ENCODE peak calls at places on chromosomes 13 and 19, in nine cellular contexts. X, O, Y, U, V, S, R, M and E are unnamed samples.

GRCh38 chr19:41373993-41374392 is 2.3 kb upstream of the TMEM91 start:
- DNase-seq in X (peak), O (peak), Y (peak), U (no peak), V (no peak), S (peak), R (no peak), M (no peak), E (no peak)

GRCh38 chr19:3375221-3376088 is 9.1 kb downstream of the NFIC start:
- DNase-seq in X (peak), O (no peak), Y (peak), U (no peak), V (no peak), S (peak), R (no peak), M (no peak), E (no peak)

GRCh38 chr13:35887028-35887666 is 244.0 kb downstream of the DCLK1 start:
- DNase-seq in X (no peak), O (no peak), Y (no peak), U (no peak), V (no peak), S (no peak), R (no peak), M (no peak), E (no peak)

GRCh38 chr19:17326595-17326966 is 8.1 kb downstream of the ANO8 start:
- DNase-seq in X (no peak), O (no peak), Y (no peak), U (peak), V (no peak), S (no peak), R (no peak), M (no peak), E (no peak)

GRCh38 chr19:45900661-45901431 is 1.6 kb downstream of the MYPOP start:
- DNase-seq in X (no peak), O (no peak), Y (no peak), U (no peak), V (no peak), S (no peak), R (no peak), M (no peak), E (no peak)

GRCh38 chr13:113176292-113176691 is 17.8 kb downstream of the PROZ start:
- DNase-seq in X (no peak), O (no peak), Y (no peak), U (no peak), V (no peak), S (no peak), R (peak), M (no peak), E (no peak)

GRCh38 chr13:67772807-67773453 is 542.8 kb upstream of the PCDH9 start:
- DNase-seq in X (peak), O (no peak), Y (no peak), U (no peak), V (no peak), S (no peak), R (no peak), M (no peak), E (no peak)

GRCh38 chr19:56978023-56978565 is 137.6 kb upstream of the PEG3 start:
- DNase-seq in X (no peak), O (no peak), Y (no peak), U (no peak), V (no peak), S (no peak), R (no peak), M (no peak), E (no peak)

GRCh38 chr13:98922306-98922705 is 55.6 kb downstream of the DOCK9 start:
- DNase-seq in X (no peak), O (no peak), Y (no peak), U (no peak), V (no peak), S (no peak), R (no peak), M (no peak), E (no peak)

GRCh38 chr19:27654266-27654990 is 1558.5 kb downstream of the UQCRFS1 start:
- DNase-seq in X (no peak), O (no peak), Y (no peak), U (no peak), V (no peak), S (no peak), R (no peak), M (no peak), E (no peak)

GRCh38 chr13:112065867-112066623 is 904 bp upstream of the SOX1 start:
- DNase-seq in X (peak), O (no peak), Y (no peak), U (no peak), V (no peak), S (no peak), R (no peak), M (no peak), E (no peak)

GRCh38 chr19:2424686-2425621 is 2.4 kb downstream of the TIMM13 start:
- DNase-seq in X (no peak), O (peak), Y (no peak), U (no peak), V (peak), S (no peak), R (no peak), M (no peak), E (no peak)

GRCh38 chr19:23395041-23395721 is at the start of gene ZNF91:
- DNase-seq in X (peak), O (peak), Y (peak), U (peak), V (peak), S (peak), R (peak), M (peak), E (peak)

DNA sequence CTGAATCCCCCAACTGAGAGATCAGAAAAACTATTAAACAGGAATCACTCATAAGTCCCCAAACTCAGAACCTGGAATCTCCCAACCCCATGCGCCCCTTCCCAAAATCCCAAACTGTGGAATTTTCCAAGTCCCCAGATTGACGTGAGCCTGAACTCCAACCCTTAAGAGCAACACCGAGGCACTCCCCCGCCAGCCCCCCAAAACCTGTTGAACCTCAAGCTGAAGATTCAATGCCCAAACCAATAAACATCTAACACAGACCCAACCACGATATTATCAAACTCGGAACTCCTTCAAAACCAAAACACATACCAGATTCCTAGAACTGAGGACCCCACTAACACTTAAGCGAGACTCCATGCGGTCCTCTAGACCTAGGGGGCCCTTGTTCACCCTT is 589 bp downstream of the IZUMO1 start:
- DNase-seq in X (no peak), O (no peak), Y (no peak), U (no peak), V (no peak), S (no peak), R (no peak), M (no peak), E (no peak)
- H3K4me3 ChIP-seq in X (no peak), O (no peak), Y (peak), U (no peak), V (no peak), S (no peak), R (no peak), M (no peak), E (no peak)

GRCh38 chr19:58037927-58038687 is 4.3 kb downstream of the ZSCAN1 start:
- DNase-seq in X (no peak), O (no peak), Y (no peak), U (no peak), V (no peak), S (no peak), R (no peak), M (no peak), E (no peak)
- H3K27ac ChIP-seq in X (no peak), O (no peak), Y (no peak), U (no peak), V (no peak), S (no peak), R (no peak), M (no peak), E (no peak)

DNA sequence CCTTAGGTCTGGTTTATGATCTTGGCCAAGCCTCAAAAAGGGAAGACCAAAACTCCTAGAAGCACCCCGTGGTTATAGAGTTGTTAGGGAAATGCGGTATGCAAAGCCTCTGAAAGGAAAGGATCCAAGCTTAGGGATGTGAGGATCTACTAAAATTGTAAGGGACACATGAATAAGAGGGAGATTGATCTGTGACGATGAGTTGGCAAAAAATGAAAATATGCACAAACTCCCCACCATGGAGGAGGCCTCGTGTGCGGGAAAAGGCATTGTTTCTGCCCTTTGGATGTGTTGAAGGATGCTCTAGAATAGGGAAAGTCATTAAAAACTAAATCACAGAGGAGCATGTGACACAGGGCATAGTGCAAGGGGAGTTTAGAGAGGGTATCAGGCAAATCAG is 88.7 kb upstream of the UBL3 start:
- DNase-seq in X (no peak), O (no peak), Y (no peak), U (no peak), V (no peak), S (no peak), R (no peak), M (no peak), E (no peak)
- H3K4me3 ChIP-seq in X (no peak), O (no peak), Y (no peak), U (no peak), V (no peak), S (no peak), R (no peak), M (no peak), E (no peak)

GRCh38 chr13:23673354-23673753 is 103.1 kb downstream of the TNFRSF19 start:
- DNase-seq in X (no peak), O (peak), Y (peak), U (no peak), V (peak), S (peak), R (no peak), M (no peak), E (no peak)
- H3K27ac ChIP-seq in X (no peak), O (peak), Y (peak), U (no peak), V (peak), S (peak), R (no peak), M (no peak), E (no peak)

GRCh38 chr13:87671031-87671823 is at the start of gene SLITRK5:
- DNase-seq in X (peak), O (peak), Y (peak), U (peak), V (peak), S (no peak), R (peak), M (peak), E (no peak)
- H3K4me3 ChIP-seq in X (peak), O (peak), Y (peak), U (peak), V (peak), S (peak), R (peak), M (peak), E (no peak)

GRCh38 chr19:8052464-8052859 is at the start of gene CCL25:
- DNase-seq in X (no peak), O (no peak), Y (no peak), U (no peak), V (no peak), S (no peak), R (no peak), M (no peak), E (no peak)

GRCh38 chr19:8054169-8054568 is 1.6 kb downstream of the CCL25 start:
- DNase-seq in X (no peak), O (no peak), Y (no peak), U (no peak), V (no peak), S (no peak), R (no peak), M (no peak), E (no peak)

GRCh38 chr19:8045872-8046568 is 6.5 kb upstream of the CCL25 start:
- DNase-seq in X (no peak), O (no peak), Y (no peak), U (no peak), V (no peak), S (no peak), R (no peak), M (no peak), E (no peak)

GRCh38 chr19:8046569-8047165 is 5.9 kb upstream of the CCL25 start:
- DNase-seq in X (no peak), O (no peak), Y (no peak), U (no peak), V (no peak), S (no peak), R (no peak), M (no peak), E (peak)

DNA sequence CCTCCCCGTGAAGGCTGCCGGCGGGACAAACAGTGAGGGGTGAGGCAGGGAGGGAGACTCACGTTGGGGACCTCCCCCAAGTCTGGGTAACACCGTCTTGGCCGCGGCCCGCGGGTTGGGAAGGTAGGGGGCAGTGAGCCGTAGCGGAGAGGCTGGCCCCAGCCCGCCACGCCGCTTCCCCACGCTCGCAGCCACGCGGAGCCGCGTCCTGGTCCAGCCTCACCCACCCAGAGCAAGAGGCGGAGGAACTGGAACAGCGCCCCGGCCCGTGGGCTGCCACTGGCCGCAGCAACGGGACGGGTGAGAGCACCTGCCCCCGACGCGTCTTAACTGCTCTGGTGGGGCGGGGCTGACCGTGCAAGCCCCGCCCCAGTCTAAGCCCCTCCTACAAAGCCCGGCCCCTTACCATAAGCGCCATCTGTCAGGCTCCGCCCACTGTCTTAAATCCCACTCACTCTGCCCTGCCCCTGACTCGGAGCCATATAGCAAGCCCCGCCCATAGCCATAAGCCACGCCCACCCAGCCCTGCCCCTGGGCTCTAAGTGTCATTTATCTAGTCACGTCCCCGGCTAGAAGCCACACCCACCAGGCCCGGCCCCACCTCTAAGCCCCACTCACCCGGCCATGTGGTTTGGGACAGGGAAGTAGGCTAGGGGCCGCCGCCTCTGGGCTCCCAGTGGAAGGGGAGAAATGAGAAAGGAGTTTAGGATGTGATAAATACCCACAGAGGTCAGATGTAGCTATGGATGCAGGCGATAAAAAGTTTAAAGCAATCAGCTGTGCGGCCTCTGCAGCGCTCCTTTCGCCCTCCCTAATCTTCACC is 2.1 kb upstream of the CCL25 start:
- DNase-seq in X (peak), O (peak), Y (peak), U (peak), V (peak), S (peak), R (peak), M (peak), E (peak)
- H3K27ac ChIP-seq in X (no peak), O (no peak), Y (no peak), U (no peak), V (no peak), S (no peak), R (no peak), M (peak), E (no peak)

GRCh38 chr13:106696719-106697118 is 128.8 kb upstream of the ARGLU1 start:
- DNase-seq in X (no peak), O (no peak), Y (no peak), U (no peak), V (no peak), S (no peak), R (no peak), M (no peak), E (no peak)

GRCh38 chr13:106691861-106692260 is 123.9 kb upstream of the ARGLU1 start:
- DNase-seq in X (no peak), O (no peak), Y (no peak), U (no peak), V (no peak), S (no peak), R (no peak), M (no peak), E (no peak)

GRCh38 chr13:106695139-106695538 is 127.2 kb upstream of the ARGLU1 start:
- DNase-seq in X (no peak), O (no peak), Y (no peak), U (no peak), V (no peak), S (no peak), R (no peak), M (no peak), E (no peak)

GRCh38 chr13:106700007-106700950 is 132.3 kb upstream of the ARGLU1 start:
- DNase-seq in X (no peak), O (no peak), Y (no peak), U (no peak), V (peak), S (no peak), R (no peak), M (no peak), E (no peak)

DNA sequence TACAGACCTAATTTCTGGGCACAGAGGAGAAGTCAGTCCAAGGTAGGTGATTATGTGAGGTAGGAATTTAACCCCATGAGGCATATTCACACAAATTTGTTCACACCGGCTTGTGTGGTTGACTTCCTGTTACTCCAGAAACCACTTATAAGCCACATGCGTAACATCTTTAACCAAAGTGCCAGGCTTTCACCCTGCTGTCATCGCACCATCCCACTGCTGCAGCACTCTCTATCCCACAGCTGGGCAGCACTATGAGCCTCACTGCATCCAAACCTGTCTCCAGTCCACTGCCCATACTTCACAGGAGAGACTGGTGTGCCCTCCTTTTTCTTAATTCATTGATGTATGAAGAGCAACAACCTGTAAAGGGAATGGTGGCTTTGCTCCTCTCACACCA is 128.2 kb upstream of the ARGLU1 start:
- DNase-seq in X (no peak), O (no peak), Y (no peak), U (no peak), V (no peak), S (no peak), R (no peak), M (peak), E (no peak)
- H3K4me3 ChIP-seq in X (no peak), O (no peak), Y (no peak), U (no peak), V (no peak), S (no peak), R (no peak), M (no peak), E (no peak)

GRCh38 chr19:33927789-33928457 is 131.3 kb downstream of the KCTD15 start:
- DNase-seq in X (no peak), O (no peak), Y (no peak), U (no peak), V (no peak), S (no peak), R (no peak), M (no peak), E (no peak)

GRCh38 chr19:33933931-33934330 is 137.3 kb downstream of the KCTD15 start:
- DNase-seq in X (no peak), O (no peak), Y (no peak), U (no peak), V (no peak), S (no peak), R (no peak), M (no peak), E (no peak)

GRCh38 chr19:33928458-33928950 is 131.8 kb downstream of the KCTD15 start:
- DNase-seq in X (no peak), O (no peak), Y (no peak), U (no peak), V (no peak), S (no peak), R (no peak), M (no peak), E (no peak)
- H3K27ac ChIP-seq in X (no peak), O (no peak), Y (no peak), U (no peak), V (no peak), S (no peak), R (no peak), M (no peak), E (no peak)

DNA sequence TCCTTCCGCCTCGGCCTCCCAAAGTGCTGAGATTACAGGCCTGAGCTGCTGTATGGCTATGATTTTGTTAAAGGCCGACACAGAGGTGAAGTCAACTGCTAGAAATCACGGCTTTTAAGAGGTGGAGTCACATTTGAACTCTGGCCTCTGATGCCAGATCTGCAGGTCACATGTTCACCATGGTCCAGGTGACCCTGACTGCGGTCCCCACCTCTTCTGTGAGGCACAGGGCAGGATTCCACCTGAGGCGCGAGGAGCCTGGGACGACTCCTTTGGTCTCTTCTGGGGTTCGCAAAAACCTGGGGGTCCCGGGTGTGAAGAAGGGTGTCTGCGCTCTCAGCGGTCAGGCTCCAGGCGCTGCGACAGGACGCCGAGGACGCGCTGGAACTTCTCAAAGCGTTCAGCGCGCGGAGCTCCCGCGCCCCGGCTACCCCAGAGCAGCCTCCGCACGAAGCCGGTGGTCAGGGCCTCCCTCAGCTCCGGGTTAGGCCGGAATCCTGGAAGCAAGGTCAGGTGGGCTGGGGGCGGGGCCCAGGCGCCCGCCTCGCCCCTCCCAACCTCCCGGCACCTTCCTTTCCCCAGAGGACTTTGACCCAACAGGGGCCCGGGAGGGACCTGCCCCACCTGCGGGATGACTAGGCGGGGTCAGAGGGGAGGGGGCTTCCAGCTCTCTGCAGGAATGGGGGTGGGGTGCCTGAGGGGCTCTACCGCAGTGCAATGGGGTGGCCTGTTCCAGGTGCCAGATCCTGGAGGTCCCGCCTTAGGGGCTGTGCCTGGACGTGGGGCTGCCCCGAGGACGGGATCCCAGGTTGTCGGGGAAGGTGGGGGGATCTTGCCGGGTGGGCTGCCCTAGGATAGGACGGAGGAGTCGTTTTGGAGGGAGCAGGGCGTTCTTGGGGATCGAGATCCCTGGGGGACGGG is 13.0 kb downstream of the TRIP10 start:
- DNase-seq in X (peak), O (no peak), Y (no peak), U (no peak), V (no peak), S (no peak), R (no peak), M (no peak), E (no peak)
- H3K4me3 ChIP-seq in X (peak), O (peak), Y (peak), U (no peak), V (no peak), S (no peak), R (peak), M (no peak), E (no peak)